ENCODE peak calls at places on chromosome 17, in four cellular contexts. M, B, T and N are unnamed samples.

GRCh38 chr17:41029633-41030245 is at the start of gene KRTAP1-4:
- DNase-seq in B (no peak), M (no peak), T (no peak), N (no peak)

GRCh38 chr17:63356275-63356905 is 89.7 kb downstream of the CYB561 start:
- DNase-seq in M (no peak), T (no peak), B (no peak), N (no peak)

GRCh38 chr17:59381716-59382570 is 50.5 kb downstream of the YPEL2 start:
- DNase-seq in B (no peak), T (peak), M (peak), N (peak)

GRCh38 chr17:13428611-13429042 is 173.1 kb downstream of the HS3ST3A1 start:
- DNase-seq in M (no peak), T (no peak), B (no peak), N (no peak)

GRCh38 chr17:27569884-27570577 is 61.0 kb upstream of the LGALS9 start:
- DNase-seq in T (peak), B (no peak), M (no peak), N (no peak)

GRCh38 chr17:31877341-31877740 is 18.3 kb upstream of the COPRS start:
- DNase-seq in B (no peak), T (no peak), M (no peak), N (no peak)

GRCh38 chr17:79785900-79786810 is 8.2 kb downstream of the CBX2 start:
- DNase-seq in B (no peak), T (no peak), M (no peak), N (no peak)

GRCh38 chr17:35875439-35876139 is 4.6 kb downstream of the CCL5 start:
- DNase-seq in M (no peak), B (no peak), T (no peak), N (no peak)

GRCh38 chr17:61011269-61011668 is 333.6 kb downstream of the BCAS3 start:
- DNase-seq in M (no peak), B (no peak), T (no peak), N (no peak)

GRCh38 chr17:56819431-56820145 is 14.1 kb downstream of the C17orf67 start:
- DNase-seq in M (peak), T (peak), B (peak), N (no peak)

GRCh38 chr17:43791589-43791988 is 11.4 kb downstream of the CFAP97D1 start:
- DNase-seq in B (no peak), T (no peak), M (no peak), N (no peak)

GRCh38 chr17:31525801-31526549 is 134.5 kb downstream of the RAB11FIP4 start:
- DNase-seq in B (no peak), M (no peak), T (no peak), N (no peak)

GRCh38 chr17:49822829-49823228 is 25.0 kb downstream of the TAC4 start:
- DNase-seq in M (no peak), B (no peak), T (peak), N (no peak)

GRCh38 chr17:10460062-10460461 is 9.3 kb downstream of the MYH4 start:
- DNase-seq in M (no peak), T (no peak), B (no peak), N (no peak)

GRCh38 chr17:19242926-19243325 is 5.8 kb downstream of the EPN2 start:
- DNase-seq in T (no peak), M (no peak), B (no peak), N (no peak)

GRCh38 chr17:3621146-3621720 is 12.0 kb upstream of the TRPV1 start:
- DNase-seq in M (no peak), T (no peak), B (no peak), N (no peak)

GRCh38 chr17:56499799-56500388 is 93.6 kb upstream of the NOG start:
- DNase-seq in B (no peak), T (no peak), M (no peak), N (no peak)

GRCh38 chr17:50908860-50909764 is 43.0 kb upstream of the TOB1 start:
- DNase-seq in B (no peak), M (peak), T (no peak), N (peak)

GRCh38 chr17:81534157-81535006 is 6.2 kb downstream of the FSCN2 start:
- DNase-seq in B (no peak), T (no peak), M (no peak), N (no peak)

GRCh38 chr17:35948092-35948491 is 4.6 kb upstream of the LYZL6 start:
- DNase-seq in B (no peak), M (no peak), T (no peak), N (no peak)

GRCh38 chr17:40281663-40282062 is 6.0 kb upstream of the CDC6 start:
- DNase-seq in T (no peak), M (no peak), B (no peak), N (no peak)

GRCh38 chr17:38434178-38434665 is 6.0 kb downstream of the ARHGAP23 start:
- DNase-seq in B (no peak), T (no peak), M (no peak), N (no peak)

GRCh38 chr17:37218849-37219248 is 156.9 kb upstream of the C17orf78 start:
- DNase-seq in M (no peak), T (no peak), B (no peak), N (no peak)

GRCh38 chr17:81022371-81022729 is 12.6 kb upstream of the BAIAP2 start:
- DNase-seq in M (no peak), B (no peak), T (no peak), N (no peak)

GRCh38 chr17:56737741-56738161 is 96.0 kb downstream of the C17orf67 start:
- DNase-seq in T (peak), B (no peak), M (no peak), N (peak)

DNA sequence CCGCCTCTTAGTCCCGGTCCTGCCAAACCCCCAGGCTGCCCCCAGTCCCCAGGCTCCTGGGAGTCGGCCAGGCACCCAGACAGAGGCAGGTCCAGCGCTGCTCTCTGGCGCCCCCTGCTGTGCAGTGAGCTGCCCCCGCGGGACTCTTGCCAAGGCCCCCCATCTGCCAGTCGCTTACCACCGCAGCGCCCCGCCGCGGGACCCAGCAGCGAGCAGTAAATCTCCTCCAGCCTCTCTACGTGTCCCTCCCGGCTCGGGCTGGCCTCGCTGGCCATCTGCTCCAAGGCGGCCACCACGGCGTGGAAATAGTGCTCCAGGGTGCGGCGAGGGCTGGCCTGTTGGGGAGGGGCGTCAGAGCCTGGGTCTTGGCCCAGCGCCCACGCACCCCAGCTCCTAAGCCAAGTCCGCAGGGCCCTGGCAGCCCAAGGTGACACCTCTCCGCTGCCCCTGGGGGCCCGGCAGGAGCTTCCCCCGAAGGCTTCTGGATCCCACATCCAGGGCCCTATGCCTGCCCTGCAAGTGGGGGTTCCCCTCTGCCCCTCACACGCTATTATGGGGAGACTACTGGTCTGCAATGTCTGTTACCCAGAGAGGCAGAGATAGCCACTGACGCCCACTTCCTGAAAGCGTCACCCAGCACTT is 33.7 kb upstream of the MFSD6L start:
- DNase-seq in T (peak), B (peak), M (no peak), N (no peak)
- TF ChIP-seq CTCF in T (peak), B (peak), M (no peak), N (no peak)

GRCh38 chr17:74358696-74359095 is 3.0 kb downstream of the BTBD17 start:
- DNase-seq in B (no peak), T (no peak), M (no peak), N (no peak)

GRCh38 chr17:74360993-74361612 is 565 bp downstream of the BTBD17 start:
- DNase-seq in B (no peak), M (no peak), T (no peak), N (no peak)

GRCh38 chr17:74359916-74360315 is 1.8 kb downstream of the BTBD17 start:
- DNase-seq in T (no peak), M (no peak), B (no peak), N (no peak)

GRCh38 chr17:74362811-74363498 is 1.3 kb upstream of the BTBD17 start:
- DNase-seq in B (no peak), M (no peak), T (no peak), N (no peak)

DNA sequence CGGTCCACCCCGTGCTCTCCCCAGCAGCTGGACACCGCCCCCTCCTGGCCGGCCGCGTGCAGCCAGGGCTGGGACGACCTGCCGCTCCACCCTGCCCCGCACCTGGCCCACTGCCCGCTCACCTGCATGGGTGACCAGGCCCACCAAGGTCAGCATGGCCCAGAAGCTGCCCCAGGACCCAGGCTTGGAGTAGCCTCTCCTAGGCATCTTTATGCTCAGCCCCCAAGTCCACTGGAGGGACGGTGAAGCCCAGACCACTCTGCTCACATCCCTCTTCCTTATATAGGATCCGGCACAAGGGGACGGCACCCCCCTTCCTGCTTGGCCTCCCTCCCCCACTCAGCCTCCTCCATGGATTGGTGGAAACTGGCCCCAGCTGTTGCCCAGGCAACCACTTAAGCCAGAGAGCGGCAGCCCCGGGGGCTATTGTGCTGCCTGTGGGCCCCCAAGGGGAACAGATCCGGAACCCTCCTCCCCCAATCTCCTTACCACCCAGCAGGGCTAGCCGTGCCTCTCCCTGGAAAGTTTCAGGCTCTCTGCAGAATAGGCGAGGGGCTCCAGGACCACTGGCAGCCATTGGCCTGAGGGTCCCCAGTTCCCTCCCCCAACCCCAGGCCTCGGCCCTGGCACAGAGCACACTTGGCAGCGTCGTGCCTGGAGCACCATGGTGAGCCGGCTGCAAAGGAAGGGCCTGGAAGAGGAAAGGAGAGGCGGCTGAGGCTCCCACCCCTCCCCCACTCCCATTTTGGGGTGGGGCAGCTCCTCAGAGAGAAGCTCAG is at the start of gene BTBD17:
- DNase-seq in B (no peak), M (peak), T (peak), N (no peak)
- TF ChIP-seq POLR2AphosphoS5 in B (peak), M (no peak), T (no peak), N (no peak)

GRCh38 chr17:64496786-64497564 is at the start of gene POLG2:
- DNase-seq in T (peak), M (peak), B (peak), N (peak)
- TF ChIP-seq CTCF in T (peak), M (peak), B (peak), N (peak)

GRCh38 chr17:55273579-55274370 is 9.0 kb downstream of the HLF start:
- DNase-seq in T (peak), B (no peak), M (peak), N (no peak)
- TF ChIP-seq POLR2AphosphoS5 in T (peak), B (no peak), M (peak), N (peak)

DNA sequence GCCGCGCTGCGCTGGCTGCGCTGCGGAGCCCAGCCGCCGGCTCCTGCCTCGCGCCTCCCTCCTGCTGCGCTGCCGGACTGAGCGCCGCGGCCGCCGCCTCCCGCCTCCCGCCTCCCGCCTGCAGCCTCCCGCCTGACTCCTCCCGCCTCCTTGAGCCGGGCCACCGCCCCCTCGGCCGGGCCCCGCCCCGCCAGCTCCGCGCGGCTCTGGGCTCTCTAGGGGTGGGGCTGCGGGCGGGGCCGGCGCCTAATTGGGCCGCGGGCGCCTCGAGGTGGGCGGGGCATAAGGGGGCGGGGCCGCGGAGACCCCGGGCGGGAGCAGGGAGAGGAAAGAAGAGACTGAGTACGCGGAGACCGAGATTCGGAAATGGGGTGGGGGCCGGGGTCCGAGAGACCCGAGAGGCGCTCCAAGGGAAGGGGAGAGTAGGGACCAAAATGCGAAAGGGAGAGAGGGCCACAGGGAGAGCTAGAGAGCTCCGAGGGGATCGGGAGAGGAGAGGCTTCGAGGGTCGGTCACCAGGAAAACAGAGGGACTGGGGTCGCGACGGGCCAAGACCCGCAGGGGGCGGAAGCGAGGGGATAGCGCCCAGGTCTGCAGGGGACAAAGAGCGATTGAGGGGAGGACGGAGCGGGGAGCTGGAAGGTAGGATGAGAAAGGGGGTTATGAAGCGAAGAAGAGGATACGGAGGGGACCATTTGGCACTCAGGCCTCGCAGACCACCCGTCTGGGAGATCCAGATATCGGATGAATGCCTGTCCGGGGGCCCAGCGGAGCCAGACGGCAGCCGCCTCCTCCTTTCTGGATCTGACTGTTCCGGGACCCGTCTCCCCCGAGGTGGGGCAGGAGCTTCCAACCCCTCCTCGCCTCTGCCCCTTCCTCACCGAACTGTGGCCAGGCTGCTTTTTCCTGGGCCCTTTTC is at the start of gene C1QL1:
- DNase-seq in M (peak), T (peak), B (peak), N (peak)
- TF ChIP-seq CTCF in M (no peak), T (peak), B (peak), N (no peak)

GRCh38 chr17:69969897-69970296 is 105.1 kb upstream of the KCNJ16 start:
- DNase-seq in M (no peak), T (no peak), B (no peak), N (no peak)
- TF ChIP-seq POLR2AphosphoS5 in M (no peak), T (no peak), B (no peak), N (no peak)

DNA sequence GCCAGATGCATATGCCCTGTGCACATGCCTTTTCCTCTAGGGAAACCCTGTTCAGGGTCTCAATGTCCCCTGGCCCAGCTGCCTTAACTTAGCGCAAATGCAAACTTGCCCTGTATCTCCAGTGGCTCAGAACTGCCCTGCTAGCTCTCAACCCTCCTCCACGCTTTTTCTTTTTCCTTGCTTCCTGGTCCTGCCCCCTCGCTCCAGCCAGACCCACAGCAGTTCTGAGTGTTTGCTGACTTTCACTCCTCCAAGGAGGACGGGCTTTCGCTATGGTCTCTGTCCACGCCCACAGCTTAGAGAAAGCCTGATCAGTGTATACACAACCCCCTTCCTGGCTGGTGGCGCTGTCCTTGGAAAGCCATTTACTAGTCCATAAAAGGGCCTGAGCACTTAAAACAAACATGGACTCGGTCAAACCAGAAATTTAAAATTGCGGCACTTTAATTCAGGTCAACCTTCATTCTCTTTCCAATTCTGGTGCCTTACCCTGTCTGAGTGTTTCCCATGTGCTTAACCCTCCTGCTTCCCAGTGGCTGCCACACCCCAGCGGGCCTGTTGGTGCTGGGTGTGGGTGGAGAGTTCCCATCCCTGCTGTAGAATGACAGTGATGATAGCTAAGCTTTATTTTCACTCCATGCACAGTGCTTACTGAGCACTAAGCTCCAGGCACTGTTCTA is 15.6 kb upstream of the TMEM98 start:
- DNase-seq in B (no peak), M (peak), T (peak), N (peak)
- TF ChIP-seq CTCF in B (no peak), M (no peak), T (no peak), N (no peak)